ENCODE peak calls at places on chromosomes 5 and 9, in five cellular contexts. F is A673; J is heart left ventricle; A is naive thymus-derived CD4-positive, alpha-beta T cell; L is GM23338. M is an unnamed sample.

GRCh38 chr5:42715791-42716190 is 40.8 kb upstream of the CCDC152 start:
- DNase-seq in A (no peak), L (no peak), F (no peak), J (no peak), M (no peak)

GRCh38 chr5:126868961-126869451 is 92.1 kb downstream of the LMNB1 start:
- DNase-seq in A (no peak), J (peak), L (peak), F (peak), M (no peak)

GRCh38 chr5:72160299-72160698 is 53.0 kb downstream of the MAP1B start:
- DNase-seq in J (no peak), L (no peak), F (no peak), A (no peak), M (no peak)

GRCh38 chr5:56429110-56429561 is 196.0 kb upstream of the ANKRD55 start:
- DNase-seq in A (no peak), L (no peak), F (no peak), J (peak), M (no peak)

GRCh38 chr9:98880311-98881015 is 63.2 kb upstream of the COL15A1 start:
- DNase-seq in A (no peak), F (no peak), J (no peak), L (no peak), M (no peak)

GRCh38 chr5:101991486-101991885 is 304.6 kb downstream of the SLCO4C1 start:
- DNase-seq in A (no peak), F (no peak), J (no peak), L (no peak), M (no peak)

GRCh38 chr5:147935032-147935431 is 28.7 kb upstream of the C5orf46 start:
- DNase-seq in J (no peak), F (peak), L (peak), A (no peak), M (no peak)

GRCh38 chr5:17216176-17216973 is 1.1 kb upstream of the BASP1 start:
- DNase-seq in J (peak), F (peak), L (peak), A (peak), M (peak)

GRCh38 chr9:928363-929042 is 48.0 kb upstream of the DMRT3 start:
- DNase-seq in L (peak), F (peak), J (no peak), A (no peak), M (no peak)

GRCh38 chr9:69485466-69485865 is 160.5 kb downstream of the ENTREP1 start:
- DNase-seq in L (no peak), J (no peak), A (no peak), F (no peak), M (no peak)

GRCh38 chr5:151903243-151903653 is 21.4 kb downstream of the GLRA1 start:
- DNase-seq in A (no peak), F (peak), L (peak), J (no peak), M (no peak)

GRCh38 chr9:91923145-91923544 is 26.9 kb downstream of the ROR2 start:
- DNase-seq in L (no peak), A (no peak), J (no peak), F (no peak), M (no peak)

GRCh38 chr9:20355022-20355421 is 267.3 kb downstream of the MLLT3 start:
- DNase-seq in J (no peak), A (no peak), L (no peak), F (no peak), M (no peak)

GRCh38 chr5:86979801-86980510 is 287.7 kb upstream of the RASA1 start:
- DNase-seq in L (peak), J (no peak), A (no peak), F (peak), M (no peak)

GRCh38 chr5:154191467-154192261 is 1.1 kb downstream of the GALNT10 start:
- DNase-seq in F (no peak), A (no peak), L (no peak), J (no peak), M (no peak)

GRCh38 chr5:67166886-67167285 is 29.7 kb downstream of the CD180 start:
- DNase-seq in A (no peak), L (peak), J (no peak), F (no peak), M (no peak)
- H3K27ac ChIP-seq in A (peak), L (peak), J (peak), F (no peak), M (peak)

GRCh38 chr5:179061025-179061424 is 852 bp downstream of the ZNF354C start:
- DNase-seq in F (no peak), L (no peak), A (no peak), J (no peak), M (no peak)
- H3K27ac ChIP-seq in F (no peak), L (no peak), A (peak), J (no peak), M (no peak)

DNA sequence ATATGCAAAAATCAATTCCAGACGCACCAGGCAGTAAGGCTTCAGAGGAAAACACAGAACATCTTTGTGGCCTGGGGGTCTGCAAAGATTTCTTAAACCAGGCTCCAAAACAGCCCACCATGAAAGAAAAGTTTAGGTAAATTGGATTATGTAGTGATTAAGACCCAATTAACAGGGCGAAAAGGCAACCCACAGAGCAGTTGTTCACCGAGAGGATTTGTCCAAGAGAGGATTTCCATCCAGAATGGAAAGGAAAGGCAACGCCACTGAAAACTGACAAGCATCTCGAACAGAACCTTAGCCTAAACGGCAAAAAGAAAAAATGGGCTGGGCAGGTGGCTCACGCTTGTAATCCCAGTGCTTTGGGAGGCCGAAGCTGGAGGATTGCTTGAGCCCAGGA is 37.4 kb downstream of the GLT6D1 start:
- DNase-seq in L (no peak), J (no peak), A (no peak), F (no peak), M (no peak)
- H3K27ac ChIP-seq in L (no peak), J (no peak), A (no peak), F (no peak), M (no peak)

DNA sequence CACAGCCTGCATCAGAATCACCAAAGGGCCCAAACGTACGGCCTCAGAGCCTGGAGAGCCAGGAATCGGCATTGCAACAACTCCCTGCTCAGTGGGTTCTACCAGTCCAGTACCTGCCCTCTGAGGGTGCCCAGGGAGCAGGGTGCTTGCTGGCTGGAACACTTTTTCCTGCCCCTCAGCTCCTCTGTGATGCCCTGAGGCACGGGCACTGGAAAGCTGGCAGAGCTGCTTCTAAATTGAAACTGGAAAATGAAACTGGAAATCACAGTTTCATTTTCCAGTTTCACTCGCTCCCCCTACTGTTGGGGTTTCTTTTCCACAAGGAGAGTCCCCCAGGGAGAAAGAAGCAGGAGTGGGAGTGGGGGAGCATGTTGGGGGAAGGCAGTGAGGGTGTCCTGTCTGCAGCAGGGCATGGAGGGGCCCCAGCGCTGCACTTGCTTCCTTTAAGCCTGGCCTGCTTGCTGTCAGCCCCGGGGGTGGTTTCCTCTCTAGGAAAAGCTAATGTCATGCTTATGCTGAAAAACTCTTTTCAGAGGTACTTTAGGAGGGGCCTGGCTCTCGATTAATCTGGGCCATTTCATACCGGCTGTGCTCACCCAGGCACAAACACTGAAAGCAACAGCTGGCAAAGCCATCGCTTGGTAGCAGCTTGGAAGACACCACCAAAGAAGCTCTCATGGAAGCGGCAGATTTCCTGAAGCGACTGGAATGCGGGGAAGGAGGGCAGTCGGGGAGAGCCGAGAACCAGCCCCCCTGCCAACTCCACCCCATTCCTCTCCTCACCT is 26.2 kb downstream of the IRF1 start:
- DNase-seq in L (peak), J (no peak), F (peak), A (no peak), M (no peak)
- H3K27ac ChIP-seq in L (no peak), J (peak), F (peak), A (peak), M (no peak)

GRCh38 chr5:172414618-172415599 is 39.4 kb downstream of the SH3PXD2B start:
- DNase-seq in J (no peak), L (no peak), F (peak), A (no peak), M (no peak)

GRCh38 chr5:172415615-172416275 is 38.6 kb downstream of the SH3PXD2B start:
- DNase-seq in L (no peak), F (no peak), A (no peak), J (no peak), M (no peak)

GRCh38 chr5:172417983-172418630 is 36.2 kb downstream of the SH3PXD2B start:
- DNase-seq in A (no peak), L (no peak), F (peak), J (peak), M (peak)

GRCh38 chr5:172418847-172419810 is 35.2 kb downstream of the SH3PXD2B start:
- DNase-seq in A (no peak), L (no peak), J (peak), F (no peak), M (no peak)

GRCh38 chr5:172417130-172417802 is 37.1 kb downstream of the SH3PXD2B start:
- DNase-seq in F (no peak), A (no peak), J (no peak), L (no peak), M (no peak)
- H3K27ac ChIP-seq in F (no peak), A (no peak), J (peak), L (no peak), M (no peak)